ENCODE peak calls at places on chromosomes 2 and 18, in eight cellular contexts. Z is AG09319, W is fibroblast of the aortic adventitia, C is mucosa of descending colon, D is upper lobe of left lung, N is astrocyte, B is Caco-2, J is OCI-LY7. R is an unnamed sample.

GRCh38 chr2:143261986-143262784 is 133.0 kb downstream of the ARHGAP15 start:
- DNase-seq in Z (no peak), W (no peak), C (peak; percentile 47), D (peak; percentile 60), N (no peak), B (no peak), J (peak; percentile 83), R (no peak)

GRCh38 chr2:237074211-237074993 is 11.3 kb upstream of the COPS8 start:
- DNase-seq in Z (no peak), W (no peak), C (no peak), D (no peak), N (peak; percentile 29), B (no peak), J (no peak), R (no peak)

GRCh38 chr2:201406077-201406662 is 45.1 kb downstream of the TRAK2 start:
- DNase-seq in Z (peak; percentile 78), W (peak; percentile 94), C (no peak), D (no peak), N (peak; percentile 71), B (no peak), J (no peak), R (no peak)

GRCh38 chr2:157363612-157364101 is 38.0 kb upstream of the ERMN start:
- DNase-seq in Z (no peak), W (no peak), C (no peak), D (no peak), N (no peak), B (no peak), J (no peak), R (no peak)

GRCh38 chr18:27223570-27224340 is 38.6 kb upstream of the CHST9 start:
- DNase-seq in Z (no peak), W (no peak), C (no peak), D (no peak), N (no peak), B (no peak), J (no peak), R (no peak)

GRCh38 chr2:67877281-67877680 is 185.5 kb downstream of the C1D start:
- DNase-seq in Z (no peak), W (no peak), C (no peak), D (no peak), N (no peak), B (no peak), J (no peak), R (no peak)

GRCh38 chr2:68548396-68548795 is 81.0 kb downstream of the APLF start:
- DNase-seq in Z (no peak), W (peak; percentile 4), C (no peak), D (no peak), N (no peak), B (no peak), J (no peak), R (no peak)

GRCh38 chr2:109447811-109448210 is 166.0 kb downstream of the SEPTIN10 start:
- DNase-seq in Z (no peak), W (no peak), C (no peak), D (no peak), N (no peak), B (no peak), J (no peak), R (peak; percentile 31)

GRCh38 chr2:189022002-189022401 is 47.8 kb downstream of the COL3A1 start:
- DNase-seq in Z (peak; percentile 90), W (peak; percentile 98), C (no peak), D (no peak), N (peak; percentile 89), B (no peak), J (no peak), R (no peak)

GRCh38 chr18:10526211-10526949 is 553 bp downstream of the NAPG start:
- DNase-seq in Z (no peak), W (no peak), C (peak; percentile 85), D (peak; percentile 75), N (peak; percentile 31), B (peak; percentile 79), J (peak; percentile 75), R (peak; percentile 75)

GRCh38 chr2:237752761-237753165 is 45.8 kb upstream of the RBM44 start:
- DNase-seq in Z (no peak), W (no peak), C (no peak), D (no peak), N (no peak), B (no peak), J (no peak), R (no peak)

GRCh38 chr18:31077883-31078282 is 24.3 kb downstream of the DSC2 start:
- DNase-seq in Z (no peak), W (no peak), C (no peak), D (no peak), N (no peak), B (no peak), J (no peak), R (no peak)

GRCh38 chr2:170216415-170216814 is 38.5 kb downstream of the MYO3B start:
- DNase-seq in Z (no peak), W (no peak), C (no peak), D (no peak), N (no peak), B (no peak), J (no peak), R (no peak)

GRCh38 chr2:126656311-126657145 is 570 bp downstream of the GYPC start:
- DNase-seq in Z (no peak), W (peak; percentile 54), C (peak; percentile 65), D (no peak), N (peak; percentile 38), B (no peak), J (peak; percentile 52), R (peak; percentile 54)

GRCh38 chr2:96773922-96774321 is 13.2 kb downstream of the CNNM4 start:
- DNase-seq in Z (no peak), W (no peak), C (peak; percentile 72), D (peak; percentile 35), N (no peak), B (no peak), J (peak; percentile 79), R (peak; percentile 70)

GRCh38 chr2:112646102-112646719 is 472 bp downstream of the SLC20A1 start:
- DNase-seq in Z (no peak), W (no peak), C (peak; percentile 71), D (no peak), N (no peak), B (no peak), J (peak; percentile 65), R (no peak)

GRCh38 chr2:11559066-11559785 is 25.4 kb downstream of the GREB1 start:
- DNase-seq in Z (no peak), W (no peak), C (no peak), D (peak; percentile 6), N (no peak), B (no peak), J (no peak), R (no peak)

GRCh38 chr2:207768891-207769596 is 662 bp downstream of the FZD5 start:
- DNase-seq in Z (no peak), W (peak; percentile 54), C (no peak), D (peak; percentile 32), N (no peak), B (peak; percentile 46), J (no peak), R (no peak)
- TF ChIP-seq CTCF in Z (no peak), W (no peak), C (no peak), D (no peak), N (no peak), B (no peak), J (no peak), R (no peak)

DNA sequence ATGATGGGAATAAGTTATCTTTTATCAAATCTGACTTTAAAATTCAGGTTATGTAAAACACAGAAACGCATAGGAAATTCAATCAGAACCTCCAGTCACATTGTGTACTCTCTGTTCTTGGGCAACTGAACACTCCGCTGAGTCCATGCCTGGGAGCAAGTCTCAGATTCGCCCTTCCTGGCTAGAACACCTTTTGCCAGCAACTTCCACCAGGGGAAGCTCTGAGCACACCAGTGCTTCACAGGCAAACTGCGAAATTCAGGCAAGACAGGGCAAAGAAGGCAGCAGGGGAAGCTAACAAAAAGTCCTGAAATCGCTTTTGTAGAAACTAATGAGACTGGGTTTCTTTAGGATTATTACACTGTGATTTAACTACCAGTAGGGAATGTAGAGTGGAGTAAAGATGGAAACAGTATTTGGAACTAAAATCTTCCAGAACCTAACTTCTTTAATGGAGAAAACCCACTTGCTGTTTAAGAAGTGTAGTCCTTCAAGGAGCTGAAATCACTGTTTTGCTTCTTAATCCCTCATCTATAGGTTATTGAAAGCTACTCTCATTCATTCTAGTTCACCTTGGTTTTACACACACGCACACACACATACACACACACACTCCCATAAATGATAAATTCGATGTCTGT is 214.3 kb downstream of the TMEM182 start:
- DNase-seq in Z (no peak), W (peak; percentile 1), C (no peak), D (no peak), N (peak; percentile 18), B (peak; percentile 65), J (peak; percentile 2), R (no peak)
- TF ChIP-seq CTCF in Z (peak; percentile 32), W (peak; percentile 26), C (no peak), D (peak; percentile 27), N (peak; percentile 44), B (peak; percentile 59), J (peak; percentile 44), R (no peak)

GRCh38 chr18:2657043-2657512 is 1.6 kb downstream of the SMCHD1 start:
- DNase-seq in Z (no peak), W (peak; percentile 22), C (no peak), D (no peak), N (no peak), B (no peak), J (no peak), R (no peak)

GRCh38 chr18:2656237-2657042 is 914 bp downstream of the SMCHD1 start:
- DNase-seq in Z (no peak), W (peak; percentile 38), C (peak; percentile 84), D (peak; percentile 85), N (peak; percentile 32), B (peak; percentile 63), J (peak; percentile 55), R (peak; percentile 63)

GRCh38 chr18:2655153-2655953 is at the start of gene SMCHD1:
- DNase-seq in Z (peak; percentile 52), W (peak; percentile 71), C (peak; percentile 94), D (peak; percentile 91), N (peak; percentile 66), B (peak; percentile 89), J (peak; percentile 87), R (peak; percentile 92)

GRCh38 chr18:2654828-2655152 is 736 bp upstream of the SMCHD1 start:
- DNase-seq in Z (no peak), W (peak; percentile 18), C (no peak), D (no peak), N (no peak), B (no peak), J (no peak), R (no peak)

GRCh38 chr18:2655954-2656236 is 369 bp downstream of the SMCHD1 start:
- DNase-seq in Z (no peak), W (no peak), C (no peak), D (peak; percentile 36), N (peak; percentile 25), B (no peak), J (no peak), R (no peak)
- TF ChIP-seq CTCF in Z (no peak), W (no peak), C (no peak), D (no peak), N (no peak), B (no peak), J (peak; percentile 15), R (no peak)

DNA sequence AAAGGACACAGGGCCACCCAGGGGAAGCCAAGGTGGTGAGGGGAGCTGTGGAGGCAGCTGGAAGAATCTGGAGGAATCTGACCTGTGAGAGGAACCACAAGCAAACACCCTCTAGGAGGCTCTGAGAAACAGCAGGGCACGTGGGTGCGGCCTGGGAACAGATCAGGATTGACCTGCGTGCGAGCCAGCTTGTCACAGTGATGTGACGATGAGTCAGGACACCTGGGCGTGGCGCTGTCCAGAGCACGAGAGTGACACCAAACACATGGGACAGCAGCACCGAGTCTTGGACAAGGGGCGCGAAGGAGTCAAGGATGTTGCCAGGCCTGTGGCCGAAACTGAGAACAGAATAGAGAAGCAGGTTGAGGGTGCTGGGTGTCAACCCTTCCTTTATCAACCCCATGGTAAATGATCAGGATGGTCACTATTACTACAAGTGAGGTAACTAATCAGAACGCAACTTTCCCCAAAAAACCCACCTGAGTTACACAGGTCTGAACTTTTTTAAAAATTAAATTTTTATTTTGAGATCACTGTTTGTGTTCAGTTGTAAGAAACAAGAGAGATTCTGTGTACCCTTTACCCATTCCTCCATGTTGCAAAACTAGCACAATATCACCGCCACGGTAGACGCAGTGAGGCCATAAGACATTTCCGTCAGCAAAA is 637 bp upstream of the SFT2D3 start:
- DNase-seq in Z (no peak), W (no peak), C (peak; percentile 93), D (peak; percentile 84), N (no peak), B (peak; percentile 96), J (peak; percentile 79), R (peak; percentile 85)
- TF ChIP-seq CTCF in Z (no peak), W (no peak), C (no peak), D (no peak), N (no peak), B (no peak), J (peak; percentile 44), R (peak; percentile 46)